ENCODE peak calls at places on chromosomes 2 and 18, in six cellular contexts. M is lower lobe of right lung, E is tibial artery, X is PC-9, P is fibroblast of lung, A is fibroblast of mammary gland. H is an unnamed sample.
A peak's percentile ranks its signal among the peaks of the same experiment; 100 is the strongest.

GRCh38 chr2:24049485-24050021 is at the start of gene FKBP1B:
- DNase-seq in P (peak; percentile 66), X (peak; percentile 63), E (peak; percentile 70), A (peak; percentile 61), M (peak; percentile 71), H (peak; percentile 54)

GRCh38 chr2:127422631-127423475 is 4.6 kb downstream of the PROC start:
- DNase-seq in X (peak; percentile 43), M (peak; percentile 70), A (no peak), E (no peak), P (no peak), H (no peak)

GRCh38 chr2:235206980-235207579 is 255.3 kb downstream of the SH3BP4 start:
- DNase-seq in E (no peak), M (no peak), A (no peak), X (no peak), P (no peak), H (no peak)

GRCh38 chr18:34801769-34802168 is 91.7 kb downstream of the DTNA start:
- DNase-seq in E (no peak), P (peak; percentile 83), A (peak; percentile 90), X (no peak), M (no peak), H (no peak)

GRCh38 chr18:25345432-25345831 is 6.5 kb downstream of the ZNF521 start:
- DNase-seq in E (no peak), P (peak; percentile 23), M (no peak), X (no peak), A (peak; percentile 46), H (no peak)

GRCh38 chr2:29263886-29264285 is 148.7 kb downstream of the CLIP4 start:
- DNase-seq in M (no peak), E (peak; percentile 23), A (no peak), P (no peak), X (no peak), H (no peak)

GRCh38 chr18:7174359-7175107 is 56.4 kb upstream of the LRRC30 start:
- DNase-seq in P (no peak), X (no peak), E (no peak), M (no peak), A (peak; percentile 27), H (no peak)

GRCh38 chr2:242002944-242003343 is 133.4 kb downstream of the RTP5 start:
- DNase-seq in M (no peak), X (no peak), A (no peak), P (no peak), E (peak; percentile 29), H (no peak)

GRCh38 chr2:216281881-216282280 is 90.4 kb downstream of the MARCHF4 start:
- DNase-seq in E (no peak), X (no peak), P (no peak), M (no peak), A (no peak), H (no peak)

DNA sequence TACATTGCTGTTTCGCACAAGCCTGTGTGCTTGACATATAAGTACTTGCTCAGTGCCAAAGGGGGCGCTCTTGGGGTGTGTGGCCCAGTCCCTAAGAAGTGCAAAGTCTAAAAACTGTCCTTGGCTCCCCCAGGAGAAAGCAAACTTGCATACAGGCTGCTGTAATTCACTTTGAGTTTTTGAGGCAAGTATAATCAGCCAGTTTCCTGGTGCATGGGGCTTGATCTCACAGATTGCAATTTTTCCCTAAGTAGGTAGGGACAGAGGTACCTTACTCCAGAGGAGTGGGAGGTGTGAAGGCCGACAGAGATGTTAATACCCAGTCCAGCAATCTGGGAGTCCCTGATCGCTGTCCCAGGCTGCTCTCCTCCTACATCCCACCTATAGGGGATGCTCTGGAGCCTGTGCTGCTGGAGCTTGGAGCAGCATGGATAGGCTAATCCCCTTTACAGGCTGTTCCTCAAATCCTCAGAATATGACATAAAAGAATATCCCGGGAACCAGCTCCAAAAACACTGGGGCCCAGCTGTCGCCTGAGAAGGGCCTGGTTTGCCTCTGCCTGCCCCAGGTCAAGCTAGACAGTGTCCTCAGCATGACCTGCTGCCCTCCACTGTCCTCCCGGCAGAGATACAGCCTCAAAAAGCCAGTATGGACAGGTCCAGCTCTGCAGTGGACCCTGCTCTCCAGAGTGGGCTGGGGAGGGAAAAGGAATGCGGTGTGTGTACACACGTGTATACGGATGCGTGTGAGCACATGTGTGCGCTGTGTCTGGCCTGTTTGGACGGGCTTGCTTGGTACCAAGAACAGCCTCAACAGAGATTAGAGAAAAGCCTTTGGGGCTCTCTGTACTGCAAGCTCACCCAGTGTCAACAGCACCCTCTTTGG is 136.6 kb upstream of the HAAO start:
- DNase-seq in E (no peak), P (peak; percentile 45), A (peak; percentile 59), M (no peak), X (no peak), H (no peak)
- TF ChIP-seq CTCF in E (no peak), P (peak; percentile 62), A (peak; percentile 69), M (peak; percentile 17), X (peak; percentile 44), H (no peak)

GRCh38 chr2:53787255-53787910 is 539 bp downstream of the ERLEC1 start:
- DNase-seq in X (no peak), E (peak; percentile 71), M (no peak), P (peak; percentile 55), A (peak; percentile 41), H (no peak)
- TF ChIP-seq CTCF in X (no peak), E (no peak), M (no peak), P (no peak), A (no peak), H (no peak)

GRCh38 chr2:116747103-116747502 is 1067.4 kb upstream of the DDX18 start:
- DNase-seq in X (no peak), A (no peak), P (no peak), E (no peak), M (no peak), H (no peak)
- TF ChIP-seq CTCF in X (no peak), A (no peak), P (no peak), E (no peak), M (no peak), H (no peak)

GRCh38 chr2:169676850-169677249 is 17.4 kb downstream of the CFAP210 start:
- DNase-seq in A (no peak), X (no peak), M (no peak), P (no peak), E (no peak), H (no peak)
- TF ChIP-seq CTCF in A (no peak), X (no peak), M (no peak), P (no peak), E (no peak), H (no peak)

GRCh38 chr2:227035678-227036077 is 128.3 kb downstream of the COL4A4 start:
- DNase-seq in P (peak; percentile 36), E (no peak), M (no peak), X (no peak), A (no peak), H (no peak)

GRCh38 chr2:227031379-227031778 is 132.6 kb downstream of the COL4A4 start:
- DNase-seq in E (no peak), M (no peak), X (no peak), A (no peak), P (no peak), H (peak; percentile 16)

GRCh38 chr2:227036527-227036926 is 127.5 kb downstream of the COL4A4 start:
- DNase-seq in E (no peak), P (no peak), A (no peak), X (no peak), M (no peak), H (no peak)

GRCh38 chr2:227030789-227031188 is 133.2 kb downstream of the COL4A4 start:
- DNase-seq in P (no peak), M (no peak), E (no peak), X (no peak), A (no peak), H (no peak)

GRCh38 chr2:227033471-227034148 is 130.4 kb downstream of the COL4A4 start:
- DNase-seq in A (peak; percentile 41), E (no peak), M (peak; percentile 50), X (peak; percentile 11), P (peak; percentile 25), H (peak; percentile 17)
- TF ChIP-seq CTCF in A (peak; percentile 73), E (no peak), M (peak; percentile 43), X (peak; percentile 50), P (peak; percentile 76), H (no peak)

GRCh38 chr2:14451312-14451711 is 181.2 kb upstream of the LRATD1 start:
- DNase-seq in A (no peak), P (no peak), M (no peak), E (no peak), X (no peak), H (no peak)
- TF ChIP-seq CTCF in A (no peak), P (peak; percentile 10), M (no peak), E (no peak), X (no peak), H (no peak)

GRCh38 chr2:43074052-43074451 is 152.4 kb downstream of the ZFP36L2 start:
- DNase-seq in M (no peak), E (peak; percentile 51), X (no peak), P (no peak), A (no peak), H (no peak)

GRCh38 chr2:43075906-43076585 is 150.4 kb downstream of the ZFP36L2 start:
- DNase-seq in M (no peak), E (peak; percentile 83), A (peak; percentile 94), X (peak; percentile 83), P (peak; percentile 93), H (no peak)

GRCh38 chr2:43076676-43077075 is 149.7 kb downstream of the ZFP36L2 start:
- DNase-seq in M (no peak), A (no peak), P (no peak), X (no peak), E (peak; percentile 60), H (no peak)

GRCh38 chr2:43074592-43075053 is 151.8 kb downstream of the ZFP36L2 start:
- DNase-seq in E (no peak), P (no peak), X (no peak), A (no peak), M (no peak), H (no peak)

GRCh38 chr2:43075054-43075593 is 151.3 kb downstream of the ZFP36L2 start:
- DNase-seq in P (peak; percentile 99), M (no peak), X (peak; percentile 89), E (peak; percentile 94), A (peak; percentile 98), H (no peak)
- TF ChIP-seq CTCF in P (peak; percentile 22), M (no peak), X (no peak), E (no peak), A (peak; percentile 15), H (no peak)

GRCh38 chr2:164703915-164704706 is 82.8 kb upstream of the GRB14 start:
- DNase-seq in P (no peak), E (no peak), M (no peak), A (no peak), X (no peak), H (no peak)
- TF ChIP-seq CTCF in P (no peak), E (no peak), M (no peak), A (no peak), X (no peak), H (no peak)

H was measured in natural killer cell.